ENCODE peak calls at places on chromosomes 16 and 17, in ten cellular contexts. L is HFFc6, J is kidney, S is tibial nerve, P is SK-N-SH, G is fibroblast of lung, Z is heart right ventricle, U is psoas muscle, E is Calu3, W is RWPE1. O is an unnamed sample.

GRCh38 chr17:34146440-34147043 is 108.5 kb upstream of the CCL2 start:
- DNase-seq in W (peak; percentile 59), Z (peak; percentile 37), G (no peak), L (no peak), S (no peak), J (no peak), U (no peak), E (peak; percentile 85), P (peak; percentile 64), O (peak; percentile 17)

GRCh38 chr17:11467639-11468038 is 130.6 kb upstream of the DNAH9 start:
- DNase-seq in J (no peak), S (no peak), Z (no peak), L (no peak), P (no peak), W (no peak), U (no peak), E (no peak), G (no peak), O (no peak)

GRCh38 chr17:13410874-13411273 is 190.9 kb downstream of the HS3ST3A1 start:
- DNase-seq in U (no peak), J (no peak), Z (no peak), L (no peak), S (no peak), G (peak; percentile 75), E (no peak), W (no peak), P (no peak), O (no peak)

GRCh38 chr17:28404812-28405570 is 1.0 kb downstream of the SLC46A1 start:
- DNase-seq in P (peak; percentile 73), S (no peak), U (no peak), Z (no peak), W (no peak), E (no peak), G (no peak), J (no peak), L (no peak), O (no peak)

GRCh38 chr17:27407916-27408846 is 48.1 kb upstream of the KSR1 start:
- DNase-seq in S (no peak), W (peak; percentile 73), E (no peak), G (peak; percentile 65), J (no peak), U (no peak), P (no peak), L (peak; percentile 53), Z (no peak), O (no peak)

GRCh38 chr17:8105957-8106398 is 12.3 kb downstream of the ALOXE3 start:
- DNase-seq in S (no peak), J (no peak), G (no peak), Z (no peak), W (peak; percentile 58), E (no peak), U (no peak), P (no peak), L (no peak), O (no peak)

GRCh38 chr17:29163563-29163962 is 16.6 kb downstream of the MYO18A start:
- DNase-seq in J (peak; percentile 12), W (no peak), U (no peak), L (no peak), S (no peak), G (no peak), Z (no peak), E (no peak), P (peak; percentile 13), O (no peak)

GRCh38 chr17:78450696-78451344 is 72.4 kb downstream of the PGS1 start:
- DNase-seq in Z (no peak), U (peak; percentile 56), S (no peak), G (no peak), J (no peak), P (no peak), W (no peak), E (no peak), L (no peak), O (no peak)

GRCh38 chr17:39744836-39745215 is 7.1 kb downstream of the GRB7 start:
- DNase-seq in U (no peak), E (no peak), L (no peak), J (peak; percentile 48), W (no peak), P (no peak), S (no peak), G (no peak), Z (no peak), O (no peak)
- TF ChIP-seq CTCF in U (no peak), E (no peak), L (peak; percentile 21), J (no peak), W (no peak), P (peak; percentile 8), S (no peak), G (no peak), Z (no peak), O (no peak)

GRCh38 chr17:70609566-70609965 is 440.2 kb downstream of the KCNJ2 start:
- DNase-seq in P (no peak), G (no peak), Z (no peak), S (no peak), L (no peak), E (no peak), W (no peak), J (no peak), U (no peak), O (no peak)

GRCh38 chr17:70608193-70608592 is 438.9 kb downstream of the KCNJ2 start:
- DNase-seq in E (no peak), S (no peak), G (no peak), Z (no peak), U (no peak), P (no peak), W (no peak), J (no peak), L (no peak), O (no peak)

GRCh38 chr17:70603226-70603625 is 433.9 kb downstream of the KCNJ2 start:
- DNase-seq in S (no peak), W (no peak), L (no peak), U (no peak), G (no peak), J (no peak), E (no peak), P (no peak), Z (no peak), O (no peak)

GRCh38 chr17:70608957-70609356 is 439.6 kb downstream of the KCNJ2 start:
- DNase-seq in W (no peak), Z (no peak), U (no peak), G (no peak), J (no peak), P (no peak), E (no peak), S (no peak), L (no peak), O (no peak)

DNA sequence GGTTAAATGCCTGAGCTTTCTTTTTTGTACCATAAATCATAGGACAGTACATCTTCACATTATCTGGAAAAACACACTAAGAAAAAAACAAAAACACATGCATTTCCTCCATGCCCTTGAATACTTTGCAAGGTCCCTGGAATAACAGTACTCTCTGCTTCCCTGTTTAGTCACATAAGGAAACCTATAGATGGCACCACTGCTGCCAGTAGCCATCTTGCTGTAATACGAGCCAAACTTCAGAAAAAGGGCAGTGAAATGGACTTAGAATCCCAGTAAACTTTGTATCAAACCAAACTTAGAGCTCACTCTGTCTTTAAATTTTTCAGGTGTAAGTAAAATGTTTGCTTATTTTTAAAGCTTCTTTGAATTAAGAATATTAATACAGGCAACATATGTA is 435.5 kb downstream of the KCNJ2 start:
- DNase-seq in L (no peak), P (no peak), E (no peak), W (no peak), J (no peak), S (no peak), Z (no peak), G (no peak), U (no peak), O (no peak)
- TF ChIP-seq CTCF in L (no peak), P (no peak), E (no peak), W (no peak), J (no peak), S (no peak), Z (no peak), G (no peak), U (no peak), O (no peak)

GRCh38 chr17:77325537-77325825 is 184.7 kb downstream of the SEC14L1 start:
- DNase-seq in S (no peak), G (no peak), P (peak; percentile 32), W (no peak), E (no peak), J (no peak), Z (no peak), U (no peak), L (no peak), O (peak; percentile 23)

GRCh38 chr17:77322534-77323412 is 182.0 kb downstream of the SEC14L1 start:
- DNase-seq in S (peak; percentile 77), U (peak; percentile 91), Z (peak; percentile 86), P (peak; percentile 76), J (peak; percentile 98), W (peak; percentile 93), E (peak; percentile 90), G (peak; percentile 99), L (peak; percentile 98), O (no peak)

GRCh38 chr17:77324227-77324626 is 183.5 kb downstream of the SEC14L1 start:
- DNase-seq in L (no peak), Z (no peak), P (peak; percentile 24), G (no peak), J (peak; percentile 70), U (no peak), S (no peak), E (no peak), W (no peak), O (no peak)

GRCh38 chr17:77322284-77322533 is 181.4 kb downstream of the SEC14L1 start:
- DNase-seq in P (no peak), J (no peak), U (no peak), E (no peak), L (no peak), S (no peak), Z (no peak), G (no peak), W (no peak), O (no peak)

DNA sequence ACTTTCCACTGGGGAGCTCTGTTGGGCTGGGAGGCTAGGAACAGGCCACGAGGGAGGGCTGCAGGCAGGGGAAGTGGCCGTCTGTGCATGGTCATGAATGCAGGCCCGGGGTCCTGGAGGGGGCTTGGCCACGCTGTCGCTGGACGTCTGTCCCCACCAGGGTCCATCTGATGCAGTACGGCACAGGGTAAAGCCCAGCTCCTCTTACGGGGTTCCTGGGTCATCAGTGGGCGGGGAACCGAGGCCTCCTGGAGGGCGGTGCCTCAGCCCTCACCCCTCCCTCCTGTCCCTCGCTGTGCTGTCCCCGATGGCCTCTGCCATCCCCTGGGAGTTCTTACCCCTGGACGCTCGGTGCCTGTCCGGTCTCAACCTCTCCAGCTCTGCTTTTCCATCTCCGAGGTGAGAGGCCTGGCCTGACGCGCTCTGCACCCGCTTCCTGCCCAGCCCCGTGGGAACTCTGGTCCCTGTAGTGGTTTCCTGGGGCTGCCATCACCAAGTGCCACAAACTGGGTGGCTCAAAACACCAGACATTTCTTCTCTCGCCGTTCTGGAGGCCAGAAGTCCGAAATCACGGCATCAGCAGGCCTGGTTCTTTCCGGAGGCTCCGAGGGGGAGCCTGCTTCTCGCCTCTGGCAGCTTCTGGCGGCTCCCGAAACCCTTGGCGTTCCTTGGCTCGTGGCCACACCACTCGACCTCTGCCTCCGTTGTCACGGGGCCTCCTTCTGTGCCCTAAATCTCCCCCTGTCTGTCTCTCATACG is 182.8 kb downstream of the SEC14L1 start:
- DNase-seq in E (peak; percentile 55), Z (no peak), P (peak; percentile 61), W (no peak), L (peak; percentile 59), U (peak; percentile 51), G (peak; percentile 87), S (no peak), J (peak; percentile 92), O (no peak)
- TF ChIP-seq CTCF in E (no peak), Z (no peak), P (no peak), W (no peak), L (no peak), U (no peak), G (no peak), S (no peak), J (no peak), O (no peak)

GRCh38 chr16:57527610-57528360 is 8.6 kb downstream of the CCDC102A start:
- DNase-seq in Z (no peak), U (no peak), L (no peak), J (peak; percentile 43), G (no peak), P (peak; percentile 14), W (no peak), S (no peak), E (no peak), O (no peak)
- TF ChIP-seq CTCF in Z (no peak), U (no peak), L (no peak), J (no peak), G (no peak), P (no peak), W (no peak), S (no peak), E (no peak), O (no peak)